ENCODE peak calls at places on chromosomes 7 and 10, in four cellular contexts. Y is natural killer cell, B is aorta, E is A549. Q is an unnamed sample.

GRCh38 chr7:82343-83155 is 109.8 kb upstream of the FAM20C start:
- DNase-seq in Y (no peak), B (no peak), E (no peak), Q (no peak)

GRCh38 chr7:97555845-97556431 is 175.9 kb upstream of the TAC1 start:
- DNase-seq in Y (no peak), B (no peak), E (peak), Q (no peak)

GRCh38 chr7:194257-194995 is 2.1 kb downstream of the FAM20C start:
- DNase-seq in Y (no peak), B (no peak), E (no peak), Q (peak)

GRCh38 chr10:12806228-12807095 is 195.1 kb downstream of the CCDC3 start:
- DNase-seq in Y (no peak), B (no peak), E (no peak), Q (no peak)

GRCh38 chr10:33290286-33291052 is 44.0 kb downstream of the NRP1 start:
- DNase-seq in Y (no peak), B (no peak), E (peak), Q (no peak)

GRCh38 chr10:14450041-14450491 is 119.3 kb upstream of the FRMD4A start:
- DNase-seq in Y (no peak), B (peak), E (no peak), Q (no peak)

GRCh38 chr10:35913628-35914027 is 271.5 kb upstream of the FZD8 start:
- DNase-seq in Y (no peak), B (no peak), E (no peak), Q (no peak)

GRCh38 chr10:53547364-53547763 is 774.8 kb upstream of the MBL2 start:
- DNase-seq in Y (no peak), B (no peak), E (no peak), Q (no peak)

GRCh38 chr7:47323904-47324303 is 258.0 kb downstream of the TNS3 start:
- DNase-seq in Y (no peak), B (no peak), E (no peak), Q (no peak)

GRCh38 chr10:80195046-80195574 is 10.2 kb downstream of the ANXA11 start:
- DNase-seq in Y (no peak), B (no peak), E (no peak), Q (no peak)

GRCh38 chr7:84510501-84510900 is 315.9 kb upstream of the SEMA3A start:
- DNase-seq in Y (no peak), B (no peak), E (no peak), Q (no peak)

GRCh38 chr10:125157473-125157865 is 2.9 kb downstream of the CTBP2 start:
- DNase-seq in Y (no peak), B (no peak), E (no peak), Q (no peak)

GRCh38 chr10:104037261-104037951 is 48.3 kb downstream of the COL17A1 start:
- DNase-seq in Y (no peak), B (no peak), E (no peak), Q (no peak)

GRCh38 chr10:100482181-100482833 is 19.5 kb downstream of the WNT8B start:
- DNase-seq in Y (peak), B (peak), E (peak), Q (peak)

GRCh38 chr7:100493476-100494264 is 9.9 kb downstream of the NYAP1 start:
- DNase-seq in Y (no peak), B (no peak), E (no peak), Q (peak)

GRCh38 chr7:3537210-3537875 is 236.3 kb downstream of the SDK1 start:
- DNase-seq in Y (no peak), B (no peak), E (no peak), Q (no peak)

GRCh38 chr10:126504051-126504760 is 115.9 kb upstream of the ADAM12 start:
- DNase-seq in Y (no peak), B (no peak), E (peak), Q (peak)

GRCh38 chr10:128337860-128338378 is 211.7 kb upstream of the MKI67 start:
- DNase-seq in Y (no peak), B (peak), E (no peak), Q (no peak)

Q was measured in HuH-7.